ENCODE peak calls at places on chromosomes 13 and 19, in eight cellular contexts. One of them, this sample, is unnamed.
A peak's percentile ranks its signal among the peaks of the same experiment; 100 is the strongest.

GRCh38 chr13:45122941-45123340 is 2.6 kb downstream of the GTF2F2 start:
- DNase-seq in K562: peak; percentile 43
- DNase-seq in adrenal gland: no peak
- DNase-seq in body of pancreas: no peak
- DNase-seq in sigmoid colon: no peak
- DNase-seq in heart left ventricle: no peak
- DNase-seq in transverse colon: no peak
- DNase-seq in right lobe of liver: no peak
- DNase-seq in this sample: no peak

GRCh38 chr19:6222884-6223283 is 56.9 kb downstream of the MLLT1 start:
- DNase-seq in heart left ventricle: no peak
- DNase-seq in body of pancreas: no peak
- DNase-seq in transverse colon: no peak
- DNase-seq in sigmoid colon: no peak
- DNase-seq in K562: no peak
- DNase-seq in right lobe of liver: peak; percentile 21
- DNase-seq in adrenal gland: peak; percentile 84
- DNase-seq in this sample: peak; percentile 73

GRCh38 chr19:50925734-50926133 is 14.5 kb upstream of the KLK4 start:
- DNase-seq in body of pancreas: no peak
- DNase-seq in right lobe of liver: no peak
- DNase-seq in K562: no peak
- DNase-seq in transverse colon: no peak
- DNase-seq in sigmoid colon: no peak
- DNase-seq in heart left ventricle: no peak
- DNase-seq in adrenal gland: no peak
- DNase-seq in this sample: no peak

GRCh38 chr13:80276371-80277289 is 64.3 kb downstream of the SPRY2 start:
- DNase-seq in adrenal gland: peak; percentile 60
- DNase-seq in transverse colon: no peak
- DNase-seq in sigmoid colon: no peak
- DNase-seq in heart left ventricle: no peak
- DNase-seq in K562: no peak
- DNase-seq in body of pancreas: no peak
- DNase-seq in right lobe of liver: no peak
- DNase-seq in this sample: no peak

GRCh38 chr13:40496035-40496810 is 170.2 kb downstream of the FOXO1 start:
- DNase-seq in heart left ventricle: no peak
- DNase-seq in right lobe of liver: no peak
- DNase-seq in adrenal gland: no peak
- DNase-seq in sigmoid colon: no peak
- DNase-seq in body of pancreas: no peak
- DNase-seq in transverse colon: no peak
- DNase-seq in K562: no peak
- DNase-seq in this sample: no peak

GRCh38 chr13:89401209-89401810 is 1730.1 kb downstream of the SLITRK5 start:
- DNase-seq in right lobe of liver: no peak
- DNase-seq in transverse colon: no peak
- DNase-seq in sigmoid colon: no peak
- DNase-seq in K562: no peak
- DNase-seq in adrenal gland: no peak
- DNase-seq in body of pancreas: no peak
- DNase-seq in heart left ventricle: no peak
- DNase-seq in this sample: no peak

GRCh38 chr13:114054269-114054668 is 78.2 kb downstream of the RASA3 start:
- DNase-seq in sigmoid colon: no peak
- DNase-seq in transverse colon: no peak
- DNase-seq in K562: peak; percentile 86
- DNase-seq in body of pancreas: no peak
- DNase-seq in heart left ventricle: no peak
- DNase-seq in right lobe of liver: no peak
- DNase-seq in adrenal gland: no peak
- DNase-seq in this sample: no peak

GRCh38 chr19:15453091-15453498 is 3.3 kb upstream of the WIZ start:
- DNase-seq in heart left ventricle: no peak
- DNase-seq in sigmoid colon: no peak
- DNase-seq in transverse colon: no peak
- DNase-seq in adrenal gland: peak; percentile 63
- DNase-seq in right lobe of liver: peak; percentile 49
- DNase-seq in body of pancreas: peak; percentile 53
- DNase-seq in K562: no peak
- DNase-seq in this sample: no peak

GRCh38 chr19:10010247-10010691 is at the start of gene COL5A3:
- DNase-seq in K562: peak; percentile 32
- DNase-seq in adrenal gland: peak; percentile 59
- DNase-seq in body of pancreas: peak; percentile 28
- DNase-seq in right lobe of liver: peak; percentile 42
- DNase-seq in heart left ventricle: peak; percentile 81
- DNase-seq in sigmoid colon: peak; percentile 88
- DNase-seq in transverse colon: peak; percentile 60
- DNase-seq in this sample: no peak

GRCh38 chr19:57099199-57099661 is 20.6 kb upstream of the USP29 start:
- DNase-seq in right lobe of liver: peak; percentile 51
- DNase-seq in heart left ventricle: peak; percentile 66
- DNase-seq in body of pancreas: peak; percentile 59
- DNase-seq in transverse colon: peak; percentile 46
- DNase-seq in sigmoid colon: peak; percentile 84
- DNase-seq in K562: peak; percentile 69
- DNase-seq in adrenal gland: peak; percentile 91
- DNase-seq in this sample: peak; percentile 86

GRCh38 chr19:2063824-2064223 is 12.8 kb upstream of the MKNK2 start:
- DNase-seq in right lobe of liver: no peak
- DNase-seq in K562: no peak
- DNase-seq in transverse colon: no peak
- DNase-seq in body of pancreas: no peak
- DNase-seq in adrenal gland: no peak
- DNase-seq in sigmoid colon: no peak
- DNase-seq in heart left ventricle: no peak
- DNase-seq in this sample: no peak

GRCh38 chr13:46575843-46576242 is 22.9 kb downstream of the LRCH1 start:
- DNase-seq in body of pancreas: no peak
- DNase-seq in transverse colon: no peak
- DNase-seq in heart left ventricle: peak; percentile 45
- DNase-seq in adrenal gland: peak; percentile 63
- DNase-seq in right lobe of liver: no peak
- DNase-seq in K562: no peak
- DNase-seq in sigmoid colon: no peak
- DNase-seq in this sample: no peak

GRCh38 chr19:56670961-56671612 is 470 bp downstream of the ZNF835 start:
- DNase-seq in K562: no peak
- DNase-seq in heart left ventricle: no peak
- DNase-seq in transverse colon: no peak
- DNase-seq in right lobe of liver: no peak
- DNase-seq in adrenal gland: peak; percentile 60
- DNase-seq in sigmoid colon: peak; percentile 65
- DNase-seq in body of pancreas: peak; percentile 82
- DNase-seq in this sample: no peak

GRCh38 chr19:18710986-18711751 is 27.7 kb downstream of the CRTC1 start:
- DNase-seq in K562: no peak
- DNase-seq in body of pancreas: no peak
- DNase-seq in sigmoid colon: peak; percentile 88
- DNase-seq in heart left ventricle: peak; percentile 69
- DNase-seq in right lobe of liver: no peak
- DNase-seq in transverse colon: no peak
- DNase-seq in adrenal gland: peak; percentile 81
- DNase-seq in this sample: no peak

GRCh38 chr13:47067296-47067695 is 170.4 kb upstream of the HTR2A start:
- DNase-seq in adrenal gland: no peak
- DNase-seq in body of pancreas: no peak
- DNase-seq in sigmoid colon: no peak
- DNase-seq in transverse colon: no peak
- DNase-seq in heart left ventricle: no peak
- DNase-seq in K562: no peak
- DNase-seq in right lobe of liver: no peak
- DNase-seq in this sample: no peak

GRCh38 chr13:26523007-26523406 is 34.5 kb upstream of the WASF3 start:
- DNase-seq in heart left ventricle: no peak
- DNase-seq in transverse colon: no peak
- DNase-seq in body of pancreas: no peak
- DNase-seq in adrenal gland: no peak
- DNase-seq in right lobe of liver: no peak
- DNase-seq in sigmoid colon: no peak
- DNase-seq in K562: no peak
- DNase-seq in this sample: no peak

GRCh38 chr19:49337267-49338022 is 2.2 kb downstream of the CD37 start:
- DNase-seq in adrenal gland: peak; percentile 31
- DNase-seq in K562: no peak
- DNase-seq in heart left ventricle: no peak
- DNase-seq in sigmoid colon: no peak
- DNase-seq in body of pancreas: no peak
- DNase-seq in right lobe of liver: no peak
- DNase-seq in transverse colon: no peak
- DNase-seq in this sample: no peak

GRCh38 chr19:28641395-28641794 is 571.6 kb downstream of the UQCRFS1 start:
- DNase-seq in adrenal gland: no peak
- DNase-seq in sigmoid colon: no peak
- DNase-seq in K562: no peak
- DNase-seq in body of pancreas: no peak
- DNase-seq in right lobe of liver: no peak
- DNase-seq in heart left ventricle: no peak
- DNase-seq in transverse colon: no peak
- DNase-seq in this sample: no peak

GRCh38 chr19:42074513-42075363 is 1.2 kb upstream of the ZNF574 start:
- DNase-seq in sigmoid colon: no peak
- DNase-seq in K562: peak; percentile 75
- DNase-seq in transverse colon: peak; percentile 43
- DNase-seq in heart left ventricle: no peak
- DNase-seq in right lobe of liver: no peak
- DNase-seq in adrenal gland: peak; percentile 63
- DNase-seq in body of pancreas: peak; percentile 35
- DNase-seq in this sample: peak; percentile 83
- TF ChIP-seq POLR2A in sigmoid colon: no peak
- TF ChIP-seq POLR2A in K562: no peak
- TF ChIP-seq POLR2A in transverse colon: no peak
- TF ChIP-seq POLR2A in heart left ventricle: no peak
- TF ChIP-seq POLR2A in right lobe of liver: no peak
- TF ChIP-seq POLR2A in adrenal gland: no peak
- TF ChIP-seq POLR2A in body of pancreas: no peak
- TF ChIP-seq POLR2A in this sample: no peak

DNA sequence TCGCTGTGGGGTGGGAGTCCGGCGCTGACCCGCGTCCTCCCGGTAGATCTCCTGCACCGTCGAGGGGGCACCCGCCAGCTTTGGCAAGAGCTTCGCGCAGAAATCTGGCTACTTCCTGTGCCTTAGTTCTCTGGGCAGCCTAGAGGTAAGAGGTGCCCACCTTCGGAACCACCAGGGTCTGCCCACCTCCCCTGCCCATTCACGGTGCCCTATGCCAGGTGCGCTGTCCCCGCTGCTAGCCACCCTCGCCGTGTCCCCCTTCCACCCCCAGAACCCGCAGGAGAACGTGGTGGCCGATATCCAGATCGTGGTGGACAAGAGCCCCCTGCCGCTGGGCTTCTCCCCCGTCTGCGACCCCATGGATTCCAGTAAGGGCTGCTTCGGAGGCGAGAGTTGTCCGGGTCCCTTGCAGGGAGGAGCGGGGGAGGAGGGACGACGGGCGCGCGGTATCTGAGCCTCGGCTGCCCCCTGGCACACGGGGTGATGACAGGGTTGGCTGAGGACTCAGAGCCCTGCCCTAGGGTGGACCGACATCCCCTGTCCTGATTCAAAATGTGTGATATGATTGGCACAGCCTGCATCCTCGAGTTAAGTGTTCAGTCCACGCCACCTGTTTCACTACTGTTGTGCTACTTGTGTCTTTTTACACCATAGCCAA is 549 bp downstream of the MVB12A start:
- DNase-seq in sigmoid colon: peak; percentile 74
- DNase-seq in transverse colon: peak; percentile 51
- DNase-seq in body of pancreas: peak; percentile 23
- DNase-seq in heart left ventricle: peak; percentile 47
- DNase-seq in K562: peak; percentile 31
- DNase-seq in adrenal gland: peak; percentile 74
- DNase-seq in right lobe of liver: peak; percentile 65
- DNase-seq in this sample: peak; percentile 88
- TF ChIP-seq CTCF in sigmoid colon: no peak
- TF ChIP-seq CTCF in transverse colon: no peak
- TF ChIP-seq CTCF in body of pancreas: no peak
- TF ChIP-seq CTCF in heart left ventricle: no peak
- TF ChIP-seq CTCF in K562: no peak
- TF ChIP-seq CTCF in adrenal gland: no peak
- TF ChIP-seq CTCF in right lobe of liver: peak; percentile 13
- TF ChIP-seq CTCF in this sample: no peak

GRCh38 chr13:99356216-99357089 is 49.3 kb upstream of the GPR183 start:
- DNase-seq in right lobe of liver: no peak
- DNase-seq in adrenal gland: peak; percentile 78
- DNase-seq in sigmoid colon: no peak
- DNase-seq in transverse colon: peak; percentile 45
- DNase-seq in heart left ventricle: no peak
- DNase-seq in body of pancreas: no peak
- DNase-seq in K562: no peak
- DNase-seq in this sample: peak; percentile 86

GRCh38 chr13:99359493-99359892 is 52.3 kb upstream of the GPR183 start:
- DNase-seq in sigmoid colon: no peak
- DNase-seq in K562: no peak
- DNase-seq in right lobe of liver: no peak
- DNase-seq in heart left ventricle: no peak
- DNase-seq in transverse colon: no peak
- DNase-seq in adrenal gland: no peak
- DNase-seq in body of pancreas: no peak
- DNase-seq in this sample: no peak

GRCh38 chr13:99357920-99358319 is 50.7 kb upstream of the GPR183 start:
- DNase-seq in K562: no peak
- DNase-seq in right lobe of liver: no peak
- DNase-seq in sigmoid colon: no peak
- DNase-seq in body of pancreas: no peak
- DNase-seq in transverse colon: no peak
- DNase-seq in adrenal gland: no peak
- DNase-seq in heart left ventricle: no peak
- DNase-seq in this sample: no peak

GRCh38 chr13:99355267-99356215 is 48.3 kb upstream of the GPR183 start:
- DNase-seq in adrenal gland: no peak
- DNase-seq in right lobe of liver: no peak
- DNase-seq in transverse colon: no peak
- DNase-seq in K562: no peak
- DNase-seq in sigmoid colon: no peak
- DNase-seq in heart left ventricle: no peak
- DNase-seq in body of pancreas: no peak
- DNase-seq in this sample: no peak

DNA sequence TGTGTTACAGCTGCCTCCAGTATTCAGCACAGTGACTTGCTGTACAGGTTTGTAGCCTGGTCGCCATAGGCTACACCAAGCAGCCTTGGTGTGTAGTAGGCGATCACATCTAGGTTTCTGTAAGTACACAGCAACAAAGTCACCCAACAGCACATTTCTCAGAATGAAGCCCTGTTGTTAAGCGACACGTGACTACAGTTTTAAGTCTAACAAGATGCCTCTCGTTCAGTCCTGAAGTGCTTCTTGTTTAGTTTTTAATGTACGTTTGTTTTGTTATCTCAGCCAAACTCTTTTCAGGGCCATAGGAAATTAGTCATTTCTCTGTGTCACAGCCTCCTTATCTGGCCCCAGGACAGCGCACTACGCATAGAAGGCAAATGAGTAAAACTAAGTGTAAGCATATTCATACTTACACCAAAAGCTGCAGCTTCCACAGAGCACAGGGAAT is 50.0 kb upstream of the GPR183 start:
- DNase-seq in adrenal gland: peak; percentile 88
- DNase-seq in right lobe of liver: no peak
- DNase-seq in heart left ventricle: no peak
- DNase-seq in K562: peak; percentile 68
- DNase-seq in body of pancreas: no peak
- DNase-seq in sigmoid colon: no peak
- DNase-seq in transverse colon: no peak
- DNase-seq in this sample: no peak
- H3K27ac ChIP-seq in adrenal gland: peak overlapping the region; percentile 89
- H3K27ac ChIP-seq in right lobe of liver: peak overlapping the region; percentile 56
- H3K27ac ChIP-seq in heart left ventricle: no peak overlapping the region
- H3K27ac ChIP-seq in K562: peak overlapping the region; percentile 90
- H3K27ac ChIP-seq in body of pancreas: peak overlapping the region; percentile 8
- H3K27ac ChIP-seq in sigmoid colon: peak overlapping the region; percentile 66
- H3K27ac ChIP-seq in transverse colon: peak overlapping the region; percentile 79
- H3K27ac ChIP-seq in this sample: peak overlapping the region; percentile 90

GRCh38 chr13:99970761-99971575 is 599 bp downstream of the ZIC5 start:
- DNase-seq in transverse colon: no peak
- DNase-seq in K562: peak; percentile 64
- DNase-seq in heart left ventricle: no peak
- DNase-seq in right lobe of liver: no peak
- DNase-seq in body of pancreas: no peak
- DNase-seq in adrenal gland: peak; percentile 18
- DNase-seq in sigmoid colon: no peak
- DNase-seq in this sample: no peak
- TF ChIP-seq POLR2A in transverse colon: no peak
- TF ChIP-seq POLR2A in K562: no peak
- TF ChIP-seq POLR2A in heart left ventricle: no peak
- TF ChIP-seq POLR2A in right lobe of liver: no peak
- TF ChIP-seq POLR2A in body of pancreas: no peak
- TF ChIP-seq POLR2A in adrenal gland: no peak
- TF ChIP-seq POLR2A in sigmoid colon: no peak
- TF ChIP-seq POLR2A in this sample: no peak